ENCODE peak calls at places on chromosomes 12 and 14, in six cellular contexts. N is colonic mucosa, A is body of pancreas, P is upper lobe of right lung, B is psoas muscle, R is RWPE1. D is an unnamed sample.

GRCh38 chr12:51070004-51070403 is 13.4 kb downstream of the CSRNP2 start:
- DNase-seq in R (peak; percentile 74), P (no peak), N (no peak), A (peak; percentile 32), B (no peak), D (no peak)

GRCh38 chr12:94676011-94676709 is 25.8 kb upstream of the TMCC3 start:
- DNase-seq in B (peak; percentile 33), N (peak; percentile 37), R (no peak), A (peak; percentile 76), P (peak; percentile 69), D (no peak)

GRCh38 chr14:99764222-99764706 is 28.9 kb upstream of the EML1 start:
- DNase-seq in B (no peak), P (no peak), A (no peak), N (no peak), R (no peak), D (no peak)

GRCh38 chr12:7951671-7952070 is 15.7 kb upstream of the SLC2A3 start:
- DNase-seq in B (no peak), R (no peak), N (no peak), A (no peak), P (no peak), D (no peak)

GRCh38 chr12:28107679-28108078 is 82.6 kb upstream of the CCDC91 start:
- DNase-seq in A (no peak), P (no peak), R (no peak), N (no peak), B (no peak), D (no peak)

GRCh38 chr14:104048758-104049496 is 36.6 kb upstream of the ASPG start:
- DNase-seq in R (peak; percentile 27), N (no peak), A (peak; percentile 19), P (no peak), B (no peak), D (no peak)

GRCh38 chr12:26524862-26525465 is 308.0 kb downstream of the ITPR2 start:
- DNase-seq in R (no peak), B (no peak), P (no peak), N (peak; percentile 43), A (peak; percentile 9), D (no peak)

GRCh38 chr14:42909659-42910058 is 1303.0 kb downstream of the LRFN5 start:
- DNase-seq in B (no peak), N (no peak), A (no peak), P (no peak), R (no peak), D (no peak)

GRCh38 chr12:105425263-105426174 is 95.0 kb downstream of the C12orf75 start:
- DNase-seq in B (no peak), N (no peak), P (no peak), R (no peak), A (no peak), D (no peak)

GRCh38 chr12:100234591-100235304 is 32.1 kb downstream of the DEPDC4 start:
- DNase-seq in B (no peak), A (peak; percentile 22), R (peak; percentile 30), P (no peak), N (no peak), D (no peak)

GRCh38 chr12:78115889-78116288 is 285.2 kb downstream of the NAV3 start:
- DNase-seq in A (no peak), B (no peak), P (no peak), N (no peak), R (no peak), D (no peak)

GRCh38 chr14:64790478-64790877 is 86.3 kb downstream of the PLEKHG3 start:
- DNase-seq in R (no peak), N (no peak), A (no peak), P (peak; percentile 34), B (no peak), D (no peak)

GRCh38 chr14:34299360-34299759 is 162.7 kb downstream of the SPTSSA start:
- DNase-seq in A (no peak), N (no peak), P (no peak), B (no peak), R (no peak), D (no peak)

GRCh38 chr14:69079188-69079742 is 73.7 kb downstream of the DCAF5 start:
- DNase-seq in A (peak; percentile 29), B (no peak), P (no peak), R (peak; percentile 54), N (no peak), D (no peak)

GRCh38 chr14:26088260-26088659 is 509.6 kb downstream of the NOVA1 start:
- DNase-seq in N (no peak), A (no peak), R (no peak), P (no peak), B (no peak), D (no peak)

GRCh38 chr12:85559534-85559933 is 276.7 kb downstream of the RASSF9 start:
- DNase-seq in P (no peak), N (no peak), A (no peak), B (no peak), R (no peak), D (no peak)

GRCh38 chr14:52834440-52834842 is 43.0 kb upstream of the GNPNAT1 start:
- DNase-seq in B (no peak), R (peak; percentile 37), P (no peak), A (no peak), N (no peak), D (no peak)

GRCh38 chr12:88896958-88897357 is 316.7 kb upstream of the KITLG start:
- DNase-seq in N (no peak), R (no peak), P (no peak), B (no peak), A (no peak), D (no peak)

GRCh38 chr12:89278169-89278568 is 74.1 kb downstream of the DUSP6 start:
- DNase-seq in R (no peak), A (no peak), N (no peak), B (no peak), P (no peak), D (no peak)

GRCh38 chr14:68651075-68651474 is 141.8 kb downstream of the ZFP36L1 start:
- DNase-seq in R (no peak), B (no peak), P (peak; percentile 16), A (no peak), N (peak; percentile 9), D (no peak)

GRCh38 chr12:52307836-52308806 is 13.1 kb downstream of the KRT83 start:
- DNase-seq in B (peak; percentile 78), P (peak; percentile 86), N (peak; percentile 45), R (peak; percentile 38), A (peak; percentile 61), D (peak; percentile 62)

GRCh38 chr12:52200086-52200782 is 8.4 kb upstream of the KRT80 start:
- DNase-seq in B (no peak), A (no peak), P (peak; percentile 54), N (no peak), R (no peak), D (no peak)

GRCh38 chr12:75097003-75097402 is 112.6 kb downstream of the KCNC2 start:
- DNase-seq in N (no peak), B (no peak), R (no peak), P (no peak), A (no peak), D (no peak)

GRCh38 chr12:115267891-115268290 is 583.9 kb upstream of the TBX3 start:
- DNase-seq in B (no peak), N (no peak), R (no peak), P (no peak), A (no peak), D (no peak)

GRCh38 chr14:90608281-90608680 is 207.9 kb downstream of the TTC7B start:
- DNase-seq in A (no peak), R (no peak), P (no peak), N (no peak), B (no peak), D (no peak)
- TF ChIP-seq CTCF in A (no peak), R (no peak), P (no peak), N (no peak), B (no peak), D (no peak)

GRCh38 chr12:4270016-4270669 is 3.4 kb upstream of the CCND2 start:
- DNase-seq in B (no peak), N (peak; percentile 82), P (no peak), A (no peak), R (no peak), D (no peak)
- H3K27ac ChIP-seq in B (no peak overlapping the region), N (peak overlapping the region; percentile 86), P (peak overlapping the region; percentile 78), A (peak overlapping the region; percentile 80), R (no peak overlapping the region), D (no peak overlapping the region)

DNA sequence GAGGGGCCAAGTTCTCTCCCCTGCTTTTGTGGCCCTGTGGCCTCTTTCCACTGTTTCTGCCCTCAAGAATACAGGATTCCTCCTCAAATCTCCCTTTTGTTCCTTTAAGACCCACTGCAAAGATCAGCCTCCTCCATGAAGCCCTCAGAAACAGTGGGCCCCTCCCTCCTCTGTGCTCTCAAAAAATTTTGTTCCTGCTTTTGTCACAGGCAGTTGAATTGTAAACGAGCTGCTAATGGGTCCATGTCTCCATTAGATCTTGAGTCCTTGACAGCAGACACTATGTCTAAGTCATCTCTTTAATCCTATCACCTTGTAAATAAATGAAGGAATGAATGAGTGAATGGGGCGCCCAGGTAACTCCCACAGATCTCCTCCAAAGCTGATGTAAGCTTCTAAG is 175.2 kb downstream of the ESRRB start:
- DNase-seq in R (no peak), P (no peak), B (no peak), N (no peak), A (no peak), D (no peak)
- TF ChIP-seq CTCF in R (no peak), P (no peak), B (no peak), N (no peak), A (no peak), D (no peak)

GRCh38 chr12:46110928-46111699 is 120.7 kb upstream of the SCAF11 start:
- DNase-seq in N (no peak), B (no peak), A (no peak), P (no peak), R (no peak), D (no peak)
- H3K27ac ChIP-seq in N (no peak overlapping the region), B (no peak overlapping the region), A (no peak overlapping the region), P (no peak overlapping the region), R (no peak overlapping the region), D (no peak overlapping the region)

GRCh38 chr12:127964717-127965116 is 302.3 kb upstream of the TMEM132C start:
- DNase-seq in P (no peak), R (no peak), N (peak; percentile 36), A (no peak), B (no peak), D (no peak)
- TF ChIP-seq CTCF in P (no peak), R (no peak), N (no peak), A (no peak), B (no peak), D (no peak)

D was measured in dorsolateral prefrontal cortex.